ENCODE peak calls at places on chromosomes 4 and X, in nine cellular contexts. F is non-pigmented ciliary epithelial cell; Y is OCI-LY7; D is amygdala; L is CD8-positive, alpha-beta memory T cell; R is activated CD8-positive, alpha-beta memory T cell treated with anti-CD3 and anti-CD28 coated beads, Interleukin-2, amount 50 U/mL, for 48 hours; O is GM04504; P is NCI-H146; K is heart left ventricle. A is an unnamed sample.

GRCh38 chrX:139200793-139201192 is 329.7 kb upstream of the F9 start:
- DNase-seq in F (no peak), Y (no peak), D (no peak), L (no peak), R (no peak), O (no peak), P (no peak), K (no peak), A (no peak)

GRCh38 chr4:122854444-122854843 is 27.8 kb downstream of the FGF2 start:
- DNase-seq in F (no peak), Y (no peak), D (peak), L (no peak), R (no peak), O (no peak), P (no peak), K (no peak), A (no peak)

GRCh38 chr4:143358923-143359694 is 22.4 kb downstream of the GAB1 start:
- DNase-seq in F (no peak), Y (peak), D (no peak), L (peak), R (no peak), O (peak), P (no peak), K (no peak), A (no peak)

GRCh38 chr4:8370106-8370787 is 70.3 kb downstream of the ACOX3 start:
- DNase-seq in F (no peak), Y (no peak), D (no peak), L (no peak), R (no peak), O (no peak), P (no peak), K (no peak), A (no peak)

GRCh38 chrX:71923516-71923915 is 12.9 kb downstream of the NHSL2 start:
- DNase-seq in F (no peak), Y (no peak), D (no peak), L (no peak), R (no peak), O (no peak), P (no peak), K (no peak), A (no peak)

GRCh38 chr4:41213563-41214157 is 682 bp downstream of the APBB2 start:
- DNase-seq in F (no peak), Y (peak), D (no peak), L (no peak), R (peak), O (no peak), P (peak), K (peak), A (no peak)

GRCh38 chrX:38151426-38151825 is 69.2 kb downstream of the SRPX start:
- DNase-seq in F (peak), Y (no peak), D (no peak), L (no peak), R (no peak), O (no peak), P (no peak), K (no peak), A (no peak)

GRCh38 chr4:1309261-1310010 is 19.7 kb downstream of the MAEA start:
- DNase-seq in F (peak), Y (peak), D (peak), L (peak), R (peak), O (peak), P (no peak), K (peak), A (peak)

GRCh38 chr4:3852751-3853150 is 86.6 kb downstream of the ADRA2C start:
- DNase-seq in F (no peak), Y (no peak), D (no peak), L (no peak), R (no peak), O (no peak), P (no peak), K (no peak), A (no peak)

GRCh38 chr4:32645653-32646052 is 1925.5 kb downstream of the PCDH7 start:
- DNase-seq in F (no peak), Y (peak), D (no peak), L (no peak), R (no peak), O (no peak), P (no peak), K (no peak), A (no peak)

GRCh38 chr4:108535757-108536156 is 84.6 kb upstream of the RPL34 start:
- DNase-seq in F (no peak), Y (no peak), D (no peak), L (no peak), R (no peak), O (no peak), P (no peak), K (no peak), A (no peak)

GRCh38 chr4:159766241-159766640 is 663.4 kb downstream of the RAPGEF2 start:
- DNase-seq in F (no peak), Y (no peak), D (no peak), L (no peak), R (no peak), O (no peak), P (no peak), K (no peak), A (no peak)

GRCh38 chrX:39813631-39814246 is 284.0 kb downstream of the BCOR start:
- DNase-seq in F (no peak), Y (no peak), D (peak), L (no peak), R (no peak), O (peak), P (peak), K (peak), A (no peak)

GRCh38 chr4:3860061-3860912 is 94.1 kb downstream of the ADRA2C start:
- DNase-seq in F (no peak), Y (no peak), D (no peak), L (no peak), R (no peak), O (no peak), P (no peak), K (peak), A (no peak)

GRCh38 chr4:3286335-3287175 is 6.3 kb upstream of the RGS12 start:
- DNase-seq in F (no peak), Y (peak), D (no peak), L (no peak), R (peak), O (no peak), P (no peak), K (peak), A (no peak)

GRCh38 chr4:140071806-140072205 is 82.2 kb downstream of the MAML3 start:
- DNase-seq in F (peak), Y (no peak), D (no peak), L (peak), R (peak), O (peak), P (no peak), K (no peak), A (peak)

GRCh38 chrX:47608130-47608810 is 11.4 kb downstream of the SYN1 start:
- DNase-seq in F (no peak), Y (no peak), D (no peak), L (no peak), R (no peak), O (no peak), P (no peak), K (no peak), A (no peak)

GRCh38 chrX:102063445-102064074 is 61.9 kb upstream of the TCEAL2 start:
- DNase-seq in F (no peak), Y (peak), D (no peak), L (no peak), R (no peak), O (no peak), P (no peak), K (no peak), A (no peak)

A was measured in CD4-positive, alpha-beta T cell.